ENCODE peak calls at places on chromosomes 13 and 19, in nine cellular contexts. Q is heart right ventricle; W is effector memory CD4-positive, alpha-beta T cell; T is PC-3; S is CD8-positive, alpha-beta memory T cell; K is neural progenitor cell; L is IMR-90; F is iPS DF 6.9; J is uterus. Z is an unnamed sample. For H3K36me3, the result is how much of the 10 kb centered on the place peaks cover.

GRCh38 chr13:23450340-23451046 is 17.0 kb upstream of the SACS start:
- DNase-seq in Q (no peak), W (no peak), T (no peak), S (no peak), K (no peak), L (no peak), F (no peak), J (no peak), Z (no peak)

GRCh38 chr13:21435710-21436151 is 23.4 kb downstream of the ZDHHC20 start:
- DNase-seq in Q (peak), W (no peak), T (peak), S (peak), K (no peak), L (peak), F (no peak), J (peak), Z (no peak)

GRCh38 chr19:8655340-8655709 is 24.9 kb downstream of the NFILZ start:
- DNase-seq in Q (no peak), W (peak), T (no peak), S (peak), K (no peak), L (no peak), F (no peak), J (no peak), Z (no peak)

GRCh38 chr13:79662882-79663281 is 181.9 kb downstream of the NDFIP2 start:
- DNase-seq in Q (no peak), W (no peak), T (peak), S (no peak), K (no peak), L (no peak), F (no peak), J (no peak), Z (no peak)

GRCh38 chr13:114101325-114101821 is 31.1 kb downstream of the RASA3 start:
- DNase-seq in Q (no peak), W (no peak), T (no peak), S (no peak), K (no peak), L (no peak), F (no peak), J (peak), Z (peak)

GRCh38 chr13:49679244-49679643 is 12.0 kb downstream of the EBPL start:
- DNase-seq in Q (no peak), W (no peak), T (no peak), S (no peak), K (no peak), L (peak), F (no peak), J (no peak), Z (peak)

GRCh38 chr19:43430142-43430710 is 15.5 kb downstream of the TEX101 start:
- DNase-seq in Q (no peak), W (peak), T (no peak), S (peak), K (no peak), L (no peak), F (no peak), J (no peak), Z (peak)

GRCh38 chr19:43780706-43781525 is at the start of gene KCNN4:
- DNase-seq in Q (no peak), W (peak), T (peak), S (peak), K (no peak), L (peak), F (no peak), J (no peak), Z (no peak)

GRCh38 chr19:34963531-34964406 is at the start of gene ZNF792:
- DNase-seq in Q (peak), W (peak), T (peak), S (peak), K (peak), L (peak), F (peak), J (peak), Z (peak)

GRCh38 chr13:98576215-98576945 is 527 bp downstream of the STK24 start:
- DNase-seq in Q (peak), W (peak), T (no peak), S (peak), K (peak), L (no peak), F (no peak), J (peak), Z (peak)

GRCh38 chr19:19064098-19064722 is 416 bp downstream of the SLC25A42 start:
- DNase-seq in Q (peak), W (no peak), T (no peak), S (no peak), K (no peak), L (no peak), F (no peak), J (no peak), Z (no peak)

GRCh38 chr19:17659996-17660395 is 28.2 kb downstream of the UNC13A start:
- DNase-seq in Q (no peak), W (no peak), T (no peak), S (no peak), K (no peak), L (no peak), F (no peak), J (no peak), Z (no peak)

GRCh38 chr19:51777570-51778460 is 16.8 kb downstream of the FPR2 start:
- DNase-seq in Q (peak), W (no peak), T (peak), S (no peak), K (peak), L (peak), F (peak), J (peak), Z (peak)

GRCh38 chr13:74695021-74695800 is 561.0 kb upstream of the KLF12 start:
- DNase-seq in Q (no peak), W (no peak), T (no peak), S (no peak), K (no peak), L (no peak), F (no peak), J (no peak), Z (peak)

GRCh38 chr13:112652512-112653458 is 37.1 kb upstream of the ATP11A start:
- DNase-seq in Q (no peak), W (no peak), T (peak), S (no peak), K (no peak), L (no peak), F (no peak), J (no peak), Z (no peak)

GRCh38 chr19:5253403-5254110 is 87.1 kb downstream of the PTPRS start:
- DNase-seq in Q (no peak), W (no peak), T (no peak), S (no peak), K (no peak), L (peak), F (no peak), J (no peak), Z (no peak)

GRCh38 chr19:46451352-46451751 is 20.0 kb downstream of the PNMA8A start:
- DNase-seq in Q (no peak), W (no peak), T (no peak), S (no peak), K (no peak), L (no peak), F (no peak), J (no peak), Z (no peak)

GRCh38 chr13:69291292-69291906 is 816.2 kb upstream of the ATXN8OS start:
- DNase-seq in Q (no peak), W (no peak), T (no peak), S (no peak), K (peak), L (no peak), F (no peak), J (no peak), Z (no peak)

GRCh38 chr19:31074751-31075150 is 274.5 kb downstream of the TSHZ3 start:
- DNase-seq in Q (no peak), W (no peak), T (no peak), S (no peak), K (no peak), L (no peak), F (no peak), J (no peak), Z (no peak)

GRCh38 chr13:87678353-87678752 is 7.2 kb downstream of the SLITRK5 start:
- DNase-seq in Q (no peak), W (no peak), T (no peak), S (no peak), K (no peak), L (no peak), F (no peak), J (no peak), Z (no peak)
- H3K36me3 ChIP-seq in Q (under half), W (under half), T (under half), S (under half), K (under half), L (under half), F (under half), J (under half), Z (under half)

GRCh38 chr13:27605099-27605498 is 15.2 kb downstream of the LNX2 start:
- DNase-seq in Q (no peak), W (no peak), T (no peak), S (no peak), K (no peak), L (no peak), F (no peak), J (no peak), Z (no peak)
- H3K4me3 ChIP-seq in Q (no peak), W (no peak), T (no peak), S (no peak), K (no peak), L (no peak), F (no peak), J (no peak), Z (no peak)

GRCh38 chr19:45008554-45008953 is 7.3 kb downstream of the RELB start:
- DNase-seq in Q (no peak), W (no peak), T (no peak), S (no peak), K (no peak), L (no peak), F (no peak), J (no peak), Z (peak)
- H3K27ac ChIP-seq in Q (no peak), W (no peak), T (no peak), S (no peak), K (no peak), L (no peak), F (no peak), J (no peak), Z (no peak)

DNA sequence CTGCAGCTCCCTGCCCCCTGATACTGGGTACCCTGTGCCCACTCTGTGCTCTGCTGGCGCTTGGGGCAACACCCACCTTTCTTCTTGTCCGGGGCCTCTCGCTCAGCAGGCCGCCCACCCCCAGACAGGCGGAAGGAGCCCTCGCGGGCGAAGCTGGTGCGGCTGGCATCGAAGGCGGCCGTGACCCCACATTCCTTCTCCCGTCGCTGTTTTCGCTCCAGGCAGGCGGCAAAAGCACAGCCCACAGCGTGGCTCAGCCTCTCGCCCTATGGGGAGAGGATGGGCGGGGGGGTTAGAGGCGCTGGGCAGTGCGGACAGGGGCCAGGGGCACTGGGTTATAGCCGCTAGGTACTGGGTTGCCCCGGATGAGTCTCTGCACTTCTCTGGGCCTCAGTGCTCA is 13.3 kb downstream of the NUMBL start:
- DNase-seq in Q (no peak), W (no peak), T (no peak), S (no peak), K (no peak), L (no peak), F (no peak), J (no peak), Z (no peak)
- H3K36me3 ChIP-seq in Q (half or more), W (under half), T (under half), S (under half), K (under half), L (half or more), F (under half), J (under half), Z (half or more)

GRCh38 chr13:33322474-33322827 is 36.9 kb upstream of the STARD13 start:
- DNase-seq in Q (peak), W (no peak), T (no peak), S (no peak), K (no peak), L (peak), F (no peak), J (peak), Z (no peak)
- H3K4me3 ChIP-seq in Q (peak), W (no peak), T (no peak), S (no peak), K (no peak), L (peak), F (no peak), J (peak), Z (no peak)

GRCh38 chr19:821976-822773 is 420 bp upstream of the PLPPR3 start:
- DNase-seq in Q (no peak), W (no peak), T (no peak), S (no peak), K (peak), L (no peak), F (no peak), J (no peak), Z (peak)

GRCh38 chr19:824885-825284 is 2.8 kb upstream of the AZU1 start:
- DNase-seq in Q (no peak), W (no peak), T (no peak), S (no peak), K (no peak), L (no peak), F (no peak), J (no peak), Z (peak)

GRCh38 chr19:825897-826640 is 1.6 kb upstream of the AZU1 start:
- DNase-seq in Q (no peak), W (no peak), T (no peak), S (no peak), K (no peak), L (no peak), F (no peak), J (no peak), Z (no peak)

GRCh38 chr19:823565-824121 is 1.9 kb upstream of the PLPPR3 start:
- DNase-seq in Q (no peak), W (no peak), T (no peak), S (no peak), K (peak), L (no peak), F (no peak), J (no peak), Z (peak)

GRCh38 chr19:821228-821975 is at the start of gene PLPPR3:
- DNase-seq in Q (no peak), W (no peak), T (no peak), S (no peak), K (peak), L (no peak), F (no peak), J (no peak), Z (peak)
- H3K27ac ChIP-seq in Q (no peak), W (no peak), T (no peak), S (no peak), K (no peak), L (no peak), F (no peak), J (no peak), Z (peak)

DNA sequence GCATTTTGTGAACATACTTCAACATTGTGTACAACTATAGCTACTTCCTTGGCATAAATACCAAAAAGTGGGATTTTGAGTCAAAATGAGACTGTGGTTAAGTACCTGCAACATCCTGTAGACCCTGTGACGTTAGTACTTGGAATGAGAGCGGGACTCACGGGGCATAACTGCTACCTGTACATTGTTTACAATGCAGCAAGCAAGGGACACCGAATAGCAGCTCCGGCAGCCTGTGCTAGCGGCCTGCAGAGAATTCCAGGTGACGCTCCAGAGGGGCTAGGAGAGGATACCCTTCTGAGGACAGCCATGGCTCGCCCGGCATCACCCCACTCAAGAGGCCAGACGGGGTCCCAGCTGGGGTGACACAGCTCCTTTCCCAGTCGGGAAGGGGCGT is 821 bp upstream of the ZNF331 start:
- DNase-seq in Q (no peak), W (no peak), T (no peak), S (peak), K (no peak), L (no peak), F (no peak), J (no peak), Z (no peak)
- H3K36me3 ChIP-seq in Q (under half), W (under half), T (under half), S (under half), K (under half), L (under half), F (under half), J (under half), Z (under half)

DNA sequence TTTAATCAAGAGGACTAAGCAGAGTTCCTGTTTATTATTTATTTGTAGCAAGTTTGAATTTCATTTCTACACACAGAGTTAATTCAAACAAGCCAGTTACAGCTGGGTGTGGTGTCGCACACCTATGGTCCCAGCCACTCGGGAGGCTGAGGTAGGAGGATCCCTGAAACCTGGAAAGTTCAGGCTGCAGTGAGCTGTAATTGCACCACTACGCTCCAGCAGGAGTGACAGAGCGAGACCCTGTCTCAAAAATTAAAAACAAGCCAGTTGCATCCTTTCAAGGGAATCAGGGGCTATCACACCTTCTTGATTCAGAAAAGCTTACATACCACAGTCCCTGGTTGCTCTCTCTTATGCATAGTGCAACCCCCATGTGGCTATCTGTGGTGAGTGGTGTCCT is 19.8 kb downstream of the ZNF586 start:
- DNase-seq in Q (no peak), W (no peak), T (no peak), S (no peak), K (no peak), L (no peak), F (no peak), J (no peak), Z (no peak)
- H3K4me3 ChIP-seq in Q (no peak), W (no peak), T (no peak), S (no peak), K (no peak), L (no peak), F (no peak), J (no peak), Z (no peak)

DNA sequence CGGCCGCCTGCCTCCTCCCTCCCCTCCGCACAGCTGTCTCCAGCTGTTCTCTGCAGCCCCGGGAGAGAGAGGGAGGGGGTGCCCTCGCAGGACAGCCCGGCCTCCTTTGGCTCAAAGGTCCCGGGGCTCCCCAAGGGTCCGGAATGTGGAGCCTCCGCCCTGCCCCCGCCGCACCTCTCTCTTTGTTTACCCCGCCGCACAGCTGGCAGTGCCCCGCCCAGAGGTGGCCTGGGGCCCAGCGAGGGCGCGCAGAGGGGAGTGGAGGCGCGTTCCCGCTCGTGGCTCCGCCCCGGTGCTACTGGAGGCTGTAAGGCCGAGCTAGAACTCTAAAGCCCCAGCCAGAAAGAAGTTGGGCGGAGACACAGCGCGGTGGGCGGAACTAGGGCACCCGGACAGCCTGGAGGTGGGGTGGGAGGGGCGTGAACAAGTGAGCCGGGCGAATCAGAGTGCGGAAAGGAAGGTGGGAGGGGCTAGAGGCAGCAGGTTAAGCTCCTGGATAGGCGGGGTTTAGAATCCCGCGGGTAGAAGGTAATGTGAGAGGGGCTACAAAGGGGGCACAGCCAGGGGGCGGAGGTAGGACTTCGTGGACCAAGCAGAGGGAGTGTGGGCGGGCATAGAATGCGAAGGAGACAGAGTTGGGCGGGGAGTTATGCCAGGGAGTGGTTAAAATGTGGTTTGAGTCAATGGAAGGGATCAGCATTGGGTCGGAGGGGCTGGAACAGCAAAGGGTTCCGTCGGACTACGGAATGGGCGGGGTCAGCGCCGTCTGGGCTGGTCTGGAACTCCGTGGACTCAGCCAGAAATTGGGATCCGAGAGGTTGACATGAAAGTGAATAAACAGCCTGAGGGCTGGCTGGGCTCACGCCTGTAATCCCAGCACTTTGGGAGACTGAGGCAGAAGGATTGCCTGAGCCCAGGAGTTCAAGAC is 2.8 kb downstream of the LTBP4 start:
- DNase-seq in Q (peak), W (peak), T (peak), S (peak), K (peak), L (peak), F (peak), J (peak), Z (peak)
- H3K27ac ChIP-seq in Q (peak), W (peak), T (no peak), S (peak), K (peak), L (peak), F (no peak), J (peak), Z (peak)

GRCh38 chr19:13119654-13120053 is 1.6 kb downstream of the NACC1 start:
- DNase-seq in Q (no peak), W (no peak), T (no peak), S (no peak), K (no peak), L (no peak), F (no peak), J (no peak), Z (peak)

GRCh38 chr19:13122275-13122878 is 4.3 kb downstream of the NACC1 start:
- DNase-seq in Q (no peak), W (no peak), T (no peak), S (no peak), K (no peak), L (no peak), F (no peak), J (no peak), Z (no peak)

GRCh38 chr19:13122980-13123957 is 5.2 kb downstream of the NACC1 start:
- DNase-seq in Q (no peak), W (no peak), T (no peak), S (no peak), K (no peak), L (no peak), F (no peak), J (no peak), Z (no peak)

GRCh38 chr19:13120817-13121216 is 2.8 kb downstream of the NACC1 start:
- DNase-seq in Q (no peak), W (no peak), T (no peak), S (no peak), K (no peak), L (peak), F (no peak), J (no peak), Z (peak)

DNA sequence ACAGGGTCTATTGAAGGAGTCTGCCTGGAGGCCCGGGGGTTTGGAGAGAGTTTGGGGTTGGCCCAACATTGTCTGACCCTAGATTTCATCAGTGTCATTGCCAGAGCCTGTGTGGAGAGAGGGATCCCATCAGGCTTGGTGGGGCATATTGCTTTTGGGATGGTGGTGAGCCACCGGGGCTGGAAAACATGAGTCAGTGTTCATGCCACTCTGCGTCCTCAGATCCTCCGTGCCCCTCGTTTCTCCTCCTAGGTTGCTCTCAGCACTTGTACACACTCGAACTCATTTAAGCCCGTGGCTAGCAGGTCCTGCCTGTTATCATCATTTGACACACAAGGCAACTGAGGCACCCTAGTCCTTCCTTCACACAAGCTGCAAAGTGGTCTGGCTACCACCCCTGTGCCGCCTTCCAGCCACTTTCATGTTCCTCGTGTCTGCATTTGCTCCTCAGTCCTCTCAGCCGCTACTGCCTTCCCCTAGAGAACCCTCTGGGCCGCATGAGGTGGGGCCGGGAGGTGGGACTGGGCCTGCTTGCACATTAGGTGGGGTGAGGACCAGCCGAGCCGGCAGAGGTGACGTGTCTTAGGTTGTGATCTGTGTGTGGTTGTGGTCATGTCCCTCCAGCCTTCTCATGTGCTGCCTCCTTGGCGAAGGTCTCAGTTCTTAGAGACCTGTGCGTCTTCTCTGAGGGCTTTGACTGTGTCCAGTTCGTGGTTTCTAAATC is 3.6 kb downstream of the NACC1 start:
- DNase-seq in Q (no peak), W (no peak), T (no peak), S (no peak), K (no peak), L (no peak), F (no peak), J (no peak), Z (peak)
- H3K36me3 ChIP-seq in Q (under half), W (under half), T (under half), S (under half), K (under half), L (under half), F (under half), J (under half), Z (under half)

Z was measured in endodermal cell.